ENCODE peak calls at places on chromosome 2, in six cellular contexts. One of them, this sample, is unnamed.

GRCh38 chr2:128372621-128373341 is 54.1 kb upstream of the HS6ST1 start:
- DNase-seq in A549: no peak
- DNase-seq in HepG2: no peak
- DNase-seq in K562: no peak
- DNase-seq in endothelial cell of umbilical vein: no peak
- DNase-seq in GM12878: no peak
- DNase-seq in this sample: no peak

GRCh38 chr2:241358470-241358869 is 2.4 kb downstream of the FARP2 start:
- DNase-seq in A549: no peak
- DNase-seq in HepG2: no peak
- DNase-seq in K562: no peak
- DNase-seq in endothelial cell of umbilical vein: peak; percentile 89
- DNase-seq in GM12878: peak; percentile 85
- DNase-seq in this sample: peak; percentile 34

GRCh38 chr2:238099709-238100048 is 461 bp upstream of the ESPNL start:
- DNase-seq in A549: no peak
- DNase-seq in HepG2: no peak
- DNase-seq in K562: no peak
- DNase-seq in endothelial cell of umbilical vein: no peak
- DNase-seq in GM12878: no peak
- DNase-seq in this sample: no peak

GRCh38 chr2:212147921-212148513 is 390.6 kb downstream of the ERBB4 start:
- DNase-seq in A549: peak; percentile 4
- DNase-seq in HepG2: peak; percentile 12
- DNase-seq in K562: peak; percentile 3
- DNase-seq in endothelial cell of umbilical vein: peak; percentile 39
- DNase-seq in GM12878: no peak
- DNase-seq in this sample: no peak

GRCh38 chr2:161246301-161246700 is 61.9 kb upstream of the PSMD14 start:
- DNase-seq in A549: no peak
- DNase-seq in HepG2: no peak
- DNase-seq in K562: no peak
- DNase-seq in endothelial cell of umbilical vein: no peak
- DNase-seq in GM12878: no peak
- DNase-seq in this sample: no peak

GRCh38 chr2:215764441-215765048 is 248.8 kb downstream of the MREG start:
- DNase-seq in A549: no peak
- DNase-seq in HepG2: no peak
- DNase-seq in K562: peak; percentile 11
- DNase-seq in endothelial cell of umbilical vein: peak; percentile 34
- DNase-seq in GM12878: no peak
- DNase-seq in this sample: peak; percentile 11

GRCh38 chr2:88615822-88616221 is 11.4 kb downstream of the EIF2AK3 start:
- DNase-seq in A549: no peak
- DNase-seq in HepG2: no peak
- DNase-seq in K562: no peak
- DNase-seq in endothelial cell of umbilical vein: no peak
- DNase-seq in GM12878: no peak
- DNase-seq in this sample: no peak

GRCh38 chr2:130264046-130264445 is 65.8 kb upstream of the TUBA3E start:
- DNase-seq in A549: no peak
- DNase-seq in HepG2: no peak
- DNase-seq in K562: no peak
- DNase-seq in endothelial cell of umbilical vein: no peak
- DNase-seq in GM12878: no peak
- DNase-seq in this sample: no peak

GRCh38 chr2:178787155-178787554 is 20.1 kb downstream of the TTN start:
- DNase-seq in A549: no peak
- DNase-seq in HepG2: no peak
- DNase-seq in K562: no peak
- DNase-seq in endothelial cell of umbilical vein: no peak
- DNase-seq in GM12878: no peak
- DNase-seq in this sample: no peak

GRCh38 chr2:177467646-177468045 is 75.1 kb downstream of the AGPS start:
- DNase-seq in A549: no peak
- DNase-seq in HepG2: no peak
- DNase-seq in K562: no peak
- DNase-seq in endothelial cell of umbilical vein: peak; percentile 53
- DNase-seq in GM12878: no peak
- DNase-seq in this sample: peak; percentile 11

GRCh38 chr2:61769093-61769675 is 84.7 kb downstream of the FAM161A start:
- DNase-seq in A549: no peak
- DNase-seq in HepG2: no peak
- DNase-seq in K562: no peak
- DNase-seq in endothelial cell of umbilical vein: no peak
- DNase-seq in GM12878: no peak
- DNase-seq in this sample: no peak

GRCh38 chr2:136238552-136239346 is 120.8 kb upstream of the CXCR4 start:
- DNase-seq in A549: no peak
- DNase-seq in HepG2: no peak
- DNase-seq in K562: no peak
- DNase-seq in endothelial cell of umbilical vein: peak; percentile 89
- DNase-seq in GM12878: peak; percentile 78
- DNase-seq in this sample: peak; percentile 91

GRCh38 chr2:189024861-189025618 is 50.9 kb downstream of the COL3A1 start:
- DNase-seq in A549: peak; percentile 42
- DNase-seq in HepG2: peak; percentile 18
- DNase-seq in K562: peak; percentile 5
- DNase-seq in endothelial cell of umbilical vein: no peak
- DNase-seq in GM12878: no peak
- DNase-seq in this sample: peak; percentile 21

GRCh38 chr2:107984667-107985066 is 1.7 kb upstream of the SLC5A7 start:
- DNase-seq in A549: no peak
- DNase-seq in HepG2: no peak
- DNase-seq in K562: no peak
- DNase-seq in endothelial cell of umbilical vein: no peak
- DNase-seq in GM12878: no peak
- DNase-seq in this sample: no peak

DNA sequence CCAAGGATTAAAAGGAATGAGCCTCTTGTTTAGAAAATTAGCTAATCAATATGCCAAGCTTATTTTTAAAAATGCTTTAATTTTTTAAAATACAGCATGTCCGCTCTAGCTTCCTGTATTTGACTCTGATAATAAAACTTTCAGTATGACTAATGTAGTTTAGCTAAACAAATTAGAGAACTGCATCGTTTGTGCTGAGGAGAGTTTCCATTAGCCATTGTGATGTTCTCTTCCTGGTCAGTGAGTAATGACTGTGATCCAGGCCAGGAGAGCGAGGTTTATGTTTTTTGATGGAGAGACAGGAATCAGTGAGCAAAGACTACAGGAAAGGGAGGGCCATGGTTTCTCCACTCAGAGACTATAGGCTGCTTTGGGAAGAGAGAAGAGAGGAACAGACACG is 237.2 kb upstream of the ETAA1 start:
- DNase-seq in A549: no peak
- DNase-seq in HepG2: no peak
- DNase-seq in K562: no peak
- DNase-seq in endothelial cell of umbilical vein: peak; percentile 93
- DNase-seq in GM12878: no peak
- DNase-seq in this sample: no peak
- TF ChIP-seq MYC in A549: no peak
- TF ChIP-seq MYC in HepG2: no peak
- TF ChIP-seq MYC in K562: no peak
- TF ChIP-seq MYC in endothelial cell of umbilical vein: no peak
- TF ChIP-seq MYC in GM12878: no peak
- TF ChIP-seq MYC in this sample: no peak

GRCh38 chr2:134275058-134275862 is 21.4 kb downstream of the MGAT5 start:
- DNase-seq in A549: no peak
- DNase-seq in HepG2: no peak
- DNase-seq in K562: no peak
- DNase-seq in endothelial cell of umbilical vein: no peak
- DNase-seq in GM12878: peak; percentile 95
- DNase-seq in this sample: peak; percentile 69
- H3K4me3 ChIP-seq in A549: no peak overlapping the region
- H3K4me3 ChIP-seq in HepG2: no peak overlapping the region
- H3K4me3 ChIP-seq in K562: no peak overlapping the region
- H3K4me3 ChIP-seq in endothelial cell of umbilical vein: no peak overlapping the region
- H3K4me3 ChIP-seq in GM12878: peak overlapping the region; percentile 31
- H3K4me3 ChIP-seq in this sample: no peak overlapping the region

DNA sequence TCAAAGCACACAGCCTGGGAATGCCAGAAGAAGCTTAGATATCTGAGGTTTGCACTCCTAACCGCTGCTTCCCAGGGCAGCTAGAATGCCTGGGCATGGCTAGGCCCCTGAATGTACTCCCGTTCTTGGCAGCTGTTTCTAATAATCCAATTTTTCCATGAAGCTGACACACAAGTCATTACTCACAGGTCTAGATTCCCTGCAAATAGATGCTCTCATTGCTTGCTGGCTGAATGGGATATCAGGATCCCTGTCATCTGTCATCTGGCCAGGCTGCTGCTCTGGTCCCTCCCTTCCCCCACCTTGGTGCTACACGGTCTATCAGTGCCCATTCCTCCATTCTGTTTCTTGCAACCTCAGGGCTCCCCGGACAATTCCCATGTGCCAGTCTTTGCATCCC is 40.7 kb upstream of the TEX51 start:
- DNase-seq in A549: no peak
- DNase-seq in HepG2: no peak
- DNase-seq in K562: no peak
- DNase-seq in endothelial cell of umbilical vein: no peak
- DNase-seq in GM12878: no peak
- DNase-seq in this sample: no peak
- TF ChIP-seq MYC in A549: no peak
- TF ChIP-seq MYC in HepG2: no peak
- TF ChIP-seq MYC in K562: no peak
- TF ChIP-seq MYC in endothelial cell of umbilical vein: no peak
- TF ChIP-seq MYC in GM12878: no peak
- TF ChIP-seq MYC in this sample: no peak

GRCh38 chr2:15173506-15173905 is 387.6 kb downstream of the NBAS start:
- DNase-seq in A549: no peak
- DNase-seq in HepG2: no peak
- DNase-seq in K562: no peak
- DNase-seq in endothelial cell of umbilical vein: no peak
- DNase-seq in GM12878: no peak
- DNase-seq in this sample: no peak

GRCh38 chr2:15169326-15170038 is 391.7 kb downstream of the NBAS start:
- DNase-seq in A549: peak; percentile 59
- DNase-seq in HepG2: peak; percentile 56
- DNase-seq in K562: no peak
- DNase-seq in endothelial cell of umbilical vein: peak; percentile 86
- DNase-seq in GM12878: no peak
- DNase-seq in this sample: no peak

GRCh38 chr2:15168116-15168515 is 393.0 kb downstream of the NBAS start:
- DNase-seq in A549: no peak
- DNase-seq in HepG2: peak; percentile 27
- DNase-seq in K562: no peak
- DNase-seq in endothelial cell of umbilical vein: no peak
- DNase-seq in GM12878: no peak
- DNase-seq in this sample: no peak

GRCh38 chr2:15172825-15173224 is 388.3 kb downstream of the NBAS start:
- DNase-seq in A549: no peak
- DNase-seq in HepG2: peak; percentile 97
- DNase-seq in K562: no peak
- DNase-seq in endothelial cell of umbilical vein: no peak
- DNase-seq in GM12878: no peak
- DNase-seq in this sample: no peak

GRCh38 chr2:15170068-15170775 is 390.9 kb downstream of the NBAS start:
- DNase-seq in A549: no peak
- DNase-seq in HepG2: no peak
- DNase-seq in K562: no peak
- DNase-seq in endothelial cell of umbilical vein: peak; percentile 66
- DNase-seq in GM12878: no peak
- DNase-seq in this sample: no peak
- H3K4me3 ChIP-seq in A549: no peak overlapping the region
- H3K4me3 ChIP-seq in HepG2: no peak overlapping the region
- H3K4me3 ChIP-seq in K562: no peak overlapping the region
- H3K4me3 ChIP-seq in endothelial cell of umbilical vein: no peak overlapping the region
- H3K4me3 ChIP-seq in GM12878: no peak overlapping the region
- H3K4me3 ChIP-seq in this sample: no peak overlapping the region

DNA sequence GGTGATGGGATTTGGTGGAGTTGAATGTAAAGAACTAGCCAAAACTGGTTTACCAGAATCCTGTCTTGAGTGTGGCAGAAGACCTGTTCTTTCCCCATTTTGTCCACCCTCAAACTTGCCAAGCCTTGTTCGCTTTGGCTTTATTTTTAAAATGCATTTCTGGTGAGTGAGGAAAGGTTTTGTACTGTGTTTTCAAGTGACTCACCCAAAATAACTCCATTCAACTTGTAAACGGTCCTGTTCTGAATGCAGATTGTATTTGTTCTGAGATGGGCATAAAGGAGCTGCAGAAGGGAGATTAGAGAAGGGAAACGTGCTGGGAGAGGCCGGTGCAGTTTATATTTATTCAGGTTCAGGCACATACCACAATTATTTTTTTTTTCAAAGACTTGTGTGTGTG is 5.3 kb upstream of the ITPRID2 start:
- DNase-seq in A549: no peak
- DNase-seq in HepG2: no peak
- DNase-seq in K562: no peak
- DNase-seq in endothelial cell of umbilical vein: peak; percentile 80
- DNase-seq in GM12878: no peak
- DNase-seq in this sample: no peak
- TF ChIP-seq MYC in A549: no peak
- TF ChIP-seq MYC in HepG2: no peak
- TF ChIP-seq MYC in K562: no peak
- TF ChIP-seq MYC in endothelial cell of umbilical vein: no peak
- TF ChIP-seq MYC in GM12878: no peak
- TF ChIP-seq MYC in this sample: no peak

GRCh38 chr2:233210843-233211600 is 40.5 kb upstream of the ATG16L1 start:
- DNase-seq in A549: no peak
- DNase-seq in HepG2: no peak
- DNase-seq in K562: no peak
- DNase-seq in endothelial cell of umbilical vein: peak; percentile 72
- DNase-seq in GM12878: no peak
- DNase-seq in this sample: no peak
- H3K4me3 ChIP-seq in A549: no peak overlapping the region
- H3K4me3 ChIP-seq in HepG2: no peak overlapping the region
- H3K4me3 ChIP-seq in K562: no peak overlapping the region
- H3K4me3 ChIP-seq in endothelial cell of umbilical vein: no peak overlapping the region
- H3K4me3 ChIP-seq in GM12878: no peak overlapping the region
- H3K4me3 ChIP-seq in this sample: no peak overlapping the region